ENCODE peak calls at places on chromosomes 5 and 9, in eight cellular contexts. J is WTC11, U is A549, H is GM12878, N is NB4, D is endothelial cell of umbilical vein, Z is HCT116, M is HepG2. G is an unnamed sample.
A peak's percentile ranks its signal among the peaks of the same experiment; 100 is the strongest.

GRCh38 chr9:129164246-129164930 is 13.7 kb downstream of the IER5L start:
- DNase-seq in J (no peak), U (no peak), H (no peak), N (no peak), D (no peak), Z (no peak), M (peak; percentile 72), G (no peak)

GRCh38 chr5:145847499-145848497 is 12.7 kb upstream of the PRELID2 start:
- DNase-seq in J (no peak), U (peak; percentile 16), H (no peak), N (no peak), D (no peak), Z (peak; percentile 40), M (no peak), G (no peak)

GRCh38 chr9:136095028-136095494 is at the start of gene NACC2:
- DNase-seq in J (peak; percentile 49), U (no peak), H (no peak), N (peak; percentile 69), D (peak; percentile 38), Z (no peak), M (no peak), G (peak; percentile 82)

GRCh38 chr5:111703662-111704061 is 53.3 kb downstream of the NREP start:
- DNase-seq in J (no peak), U (no peak), H (peak; percentile 71), N (peak; percentile 74), D (no peak), Z (no peak), M (no peak), G (no peak)

GRCh38 chr5:6497267-6497666 is 48.6 kb downstream of the UBE2QL1 start:
- DNase-seq in J (no peak), U (no peak), H (no peak), N (no peak), D (no peak), Z (no peak), M (no peak), G (no peak)

GRCh38 chr5:79505138-79505537 is 8.8 kb downstream of the HOMER1 start:
- DNase-seq in J (no peak), U (no peak), H (no peak), N (peak; percentile 14), D (no peak), Z (no peak), M (no peak), G (peak; percentile 19)

GRCh38 chr9:134025606-134026541 is 593 bp downstream of the BRD3OS start:
- DNase-seq in J (peak; percentile 68), U (peak; percentile 41), H (no peak), N (peak; percentile 82), D (peak; percentile 34), Z (no peak), M (peak; percentile 36), G (peak; percentile 59)

GRCh38 chr5:139636975-139637408 is 11.2 kb upstream of the CXXC5 start:
- DNase-seq in J (no peak), U (no peak), H (peak; percentile 80), N (peak; percentile 68), D (no peak), Z (no peak), M (no peak), G (peak; percentile 70)

GRCh38 chr9:83972286-83972685 is 7.7 kb downstream of the HNRNPK start:
- DNase-seq in J (no peak), U (no peak), H (no peak), N (peak; percentile 59), D (no peak), Z (no peak), M (no peak), G (no peak)

GRCh38 chr5:2752059-2752874 is 790 bp upstream of the IRX2 start:
- DNase-seq in J (peak; percentile 52), U (no peak), H (no peak), N (no peak), D (no peak), Z (no peak), M (no peak), G (no peak)

GRCh38 chr9:124183772-124184171 is 74.0 kb upstream of the NEK6 start:
- DNase-seq in J (no peak), U (no peak), H (no peak), N (no peak), D (no peak), Z (no peak), M (no peak), G (no peak)

GRCh38 chr5:151471276-151471675 is 23.9 kb downstream of the SLC36A1 start:
- DNase-seq in J (no peak), U (no peak), H (no peak), N (no peak), D (no peak), Z (no peak), M (no peak), G (no peak)

GRCh38 chr9:37128051-37128450 is 7.7 kb downstream of the ZCCHC7 start:
- DNase-seq in J (no peak), U (no peak), H (no peak), N (no peak), D (no peak), Z (no peak), M (no peak), G (no peak)

GRCh38 chr9:37126214-37126788 is 5.9 kb downstream of the ZCCHC7 start:
- DNase-seq in J (no peak), U (no peak), H (no peak), N (no peak), D (no peak), Z (no peak), M (no peak), G (no peak)

GRCh38 chr9:37121881-37122280 is 1.5 kb downstream of the ZCCHC7 start:
- DNase-seq in J (no peak), U (no peak), H (no peak), N (no peak), D (peak; percentile 17), Z (no peak), M (no peak), G (no peak)

GRCh38 chr9:37127018-37127417 is 6.6 kb downstream of the ZCCHC7 start:
- DNase-seq in J (no peak), U (no peak), H (no peak), N (no peak), D (no peak), Z (no peak), M (no peak), G (no peak)
- TF ChIP-seq MAX in J (no peak), U (no peak), H (no peak), N (no peak), D (no peak), Z (no peak), M (no peak), G (no peak)

GRCh38 chr5:67305401-67305800 is 108.8 kb upstream of the CD180 start:
- DNase-seq in J (no peak), U (no peak), H (no peak), N (no peak), D (no peak), Z (no peak), M (no peak), G (no peak)

GRCh38 chr5:67306997-67307580 is 110.5 kb upstream of the CD180 start:
- DNase-seq in J (no peak), U (no peak), H (no peak), N (no peak), D (no peak), Z (no peak), M (no peak), G (no peak)

GRCh38 chr5:67303356-67303755 is 106.8 kb upstream of the CD180 start:
- DNase-seq in J (no peak), U (no peak), H (no peak), N (no peak), D (peak; percentile 87), Z (no peak), M (no peak), G (no peak)

GRCh38 chr5:67308988-67309688 is 112.5 kb upstream of the CD180 start:
- DNase-seq in J (no peak), U (no peak), H (no peak), N (no peak), D (no peak), Z (no peak), M (no peak), G (no peak)

DNA sequence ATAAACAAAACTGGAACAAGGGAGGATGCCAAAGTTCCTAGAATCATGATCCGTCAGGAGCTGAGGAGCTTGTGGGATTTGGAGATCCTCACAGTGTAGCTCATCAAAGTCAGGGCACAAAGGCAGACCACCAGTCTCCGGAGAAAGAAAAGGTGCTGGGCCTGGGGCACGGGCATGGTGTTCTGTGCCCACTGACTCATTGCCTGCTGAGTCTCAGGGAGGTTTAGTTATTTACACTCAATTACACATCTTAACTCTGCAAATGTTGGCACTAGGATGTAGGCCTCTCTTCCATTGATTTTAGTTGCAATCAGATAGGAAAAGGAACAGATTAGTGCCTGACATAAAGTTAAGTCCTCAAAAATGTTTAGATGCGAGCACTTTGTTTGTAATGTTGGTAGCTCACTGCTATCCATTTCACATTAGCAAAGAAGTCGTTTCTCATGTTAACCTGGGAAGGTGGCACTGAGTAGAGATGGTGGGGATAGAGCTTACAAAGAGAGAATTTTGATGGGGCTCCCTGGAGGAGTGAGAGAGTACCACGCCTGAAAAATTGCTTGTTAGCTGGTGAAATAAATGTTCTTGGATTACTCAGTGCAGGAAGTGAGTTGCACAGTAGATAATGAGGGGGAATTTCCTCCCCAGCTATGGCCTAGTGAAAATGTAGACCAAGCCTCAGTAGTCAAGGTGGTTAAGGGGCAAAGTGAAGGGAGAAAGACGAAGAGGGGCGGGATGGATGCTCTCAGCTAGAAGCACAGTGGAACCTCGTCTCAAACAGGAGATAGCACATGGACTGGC is 109.5 kb upstream of the CD180 start:
- DNase-seq in J (no peak), U (no peak), H (peak; percentile 48), N (no peak), D (peak; percentile 77), Z (no peak), M (no peak), G (no peak)
- TF ChIP-seq MAX in J (no peak), U (no peak), H (no peak), N (no peak), D (no peak), Z (no peak), M (no peak), G (no peak)

GRCh38 chr9:85158512-85158911 is 489.0 kb downstream of the NTRK2 start:
- DNase-seq in J (no peak), U (no peak), H (no peak), N (no peak), D (no peak), Z (no peak), M (no peak), G (no peak)
- TF ChIP-seq MAX in J (no peak), U (no peak), H (no peak), N (no peak), D (no peak), Z (no peak), M (no peak), G (no peak)

DNA sequence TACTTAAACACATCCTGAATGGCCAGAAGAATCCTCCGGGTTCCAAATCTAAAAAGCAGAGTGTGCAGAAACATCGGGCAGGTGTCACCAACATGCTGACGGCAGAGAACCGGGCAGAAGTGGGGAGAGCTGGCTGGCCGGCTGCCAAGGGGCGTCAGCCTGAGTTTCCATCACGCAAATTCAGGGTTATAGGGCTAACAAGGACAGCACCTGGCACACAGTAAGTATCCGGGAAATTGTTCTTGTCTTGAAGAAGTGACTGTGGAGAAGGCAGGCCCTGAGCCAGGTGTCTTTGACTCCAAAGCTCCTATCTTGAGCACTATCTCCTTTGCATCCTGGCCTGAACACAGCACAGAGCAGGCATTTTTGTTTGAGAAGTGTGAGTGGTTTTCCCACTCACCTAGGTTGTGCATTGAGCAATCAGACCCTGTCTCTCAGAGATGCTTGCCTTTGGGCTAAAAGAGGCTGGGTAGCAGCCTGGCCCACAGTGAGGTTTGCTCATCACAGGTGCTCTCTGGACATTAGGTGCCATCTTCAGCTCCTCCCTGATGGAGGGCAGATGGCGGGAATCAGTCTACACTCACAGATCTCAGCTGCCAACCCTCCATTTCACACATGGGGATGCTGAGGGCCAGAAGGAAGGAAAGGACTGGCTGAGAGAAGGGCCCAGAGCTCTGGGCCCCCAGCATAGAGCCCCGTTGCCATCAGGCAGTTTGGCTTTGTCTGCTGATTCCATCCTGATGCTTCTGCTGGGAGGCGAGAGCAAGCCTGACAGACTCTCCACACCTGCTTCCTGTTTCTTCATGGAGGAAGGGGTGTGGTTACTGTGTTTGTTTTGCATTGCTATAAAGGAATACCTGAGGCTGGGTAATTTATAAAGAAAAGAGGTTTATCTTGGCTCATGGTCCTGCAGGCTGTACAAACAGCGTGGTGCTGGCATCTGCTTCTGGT is 52.8 kb downstream of the WHRN start:
- DNase-seq in J (no peak), U (no peak), H (no peak), N (no peak), D (no peak), Z (no peak), M (no peak), G (no peak)
- TF ChIP-seq MAX in J (no peak), U (no peak), H (no peak), N (no peak), D (no peak), Z (no peak), M (no peak), G (no peak)

G was measured in K562.